ENCODE peak calls at places on chromosomes 4 and X, in nine cellular contexts. H, S, A, G, V, Q, P, B and K are unnamed samples.

GRCh38 chr4:110851989-110852388 is 229.1 kb upstream of the PITX2 start:
- DNase-seq in H (no peak), S (no peak), A (no peak), G (no peak), V (no peak), Q (no peak), P (no peak), B (no peak), K (no peak)

GRCh38 chrX:67563469-67564448 is 19.9 kb downstream of the AR start:
- DNase-seq in H (no peak), S (no peak), A (no peak), G (no peak), V (peak), Q (no peak), P (no peak), B (no peak), K (peak)

GRCh38 chr4:83974111-83974789 is 438.3 kb downstream of the GPAT3 start:
- DNase-seq in H (peak), S (no peak), A (no peak), G (no peak), V (no peak), Q (no peak), P (no peak), B (no peak), K (no peak)

GRCh38 chr4:105666693-105667092 is 41.8 kb downstream of the INTS12 start:
- DNase-seq in H (peak), S (no peak), A (no peak), G (no peak), V (peak), Q (no peak), P (peak), B (no peak), K (no peak)

GRCh38 chrX:120022763-120023162 is 54.7 kb downstream of the RHOXF2B start:
- DNase-seq in H (no peak), S (no peak), A (no peak), G (no peak), V (no peak), Q (no peak), P (no peak), B (no peak), K (no peak)

GRCh38 chr4:118981839-118982381 is 93.3 kb downstream of the SYNPO2 start:
- DNase-seq in H (peak), S (peak), A (peak), G (peak), V (peak), Q (peak), P (peak), B (peak), K (peak)

GRCh38 chr4:43277003-43277402 is 384.5 kb downstream of the GRXCR1 start:
- DNase-seq in H (peak), S (no peak), A (no peak), G (no peak), V (peak), Q (no peak), P (no peak), B (no peak), K (no peak)

GRCh38 chr4:36011381-36011780 is 232.9 kb downstream of the ARAP2 start:
- DNase-seq in H (peak), S (no peak), A (no peak), G (no peak), V (no peak), Q (no peak), P (no peak), B (no peak), K (no peak)

GRCh38 chr4:89653012-89653411 is 183.9 kb downstream of the SNCA start:
- DNase-seq in H (no peak), S (no peak), A (no peak), G (no peak), V (no peak), Q (no peak), P (no peak), B (no peak), K (no peak)

GRCh38 chr4:73948990-73949706 is 32.7 kb downstream of the PF4 start:
- DNase-seq in H (no peak), S (no peak), A (no peak), G (no peak), V (no peak), Q (no peak), P (peak), B (no peak), K (no peak)

GRCh38 chrX:88660836-88661235 is 86.2 kb upstream of the CPXCR1 start:
- DNase-seq in H (no peak), S (no peak), A (no peak), G (no peak), V (no peak), Q (no peak), P (no peak), B (no peak), K (no peak)

GRCh38 chr4:10033191-10033881 is 12.0 kb upstream of the SLC2A9 start:
- DNase-seq in H (peak), S (no peak), A (no peak), G (no peak), V (peak), Q (no peak), P (no peak), B (no peak), K (no peak)

GRCh38 chrX:1164322-1165288 is 47.8 kb downstream of the CRLF2 start:
- DNase-seq in H (peak), S (no peak), A (no peak), G (no peak), V (no peak), Q (no peak), P (no peak), B (no peak), K (peak)

GRCh38 chr4:98778206-98778605 is 119.8 kb upstream of the TSPAN5 start:
- DNase-seq in H (peak), S (no peak), A (no peak), G (no peak), V (peak), Q (no peak), P (peak), B (no peak), K (peak)